ENCODE peak calls at places on chromosomes 13 and 19, in seven cellular contexts. B is mucosa of gallbladder; U is cardiac muscle cell; V is CD8-positive, alpha-beta memory T cell; K is heart left ventricle; P is AG08396; O is T-helper 22 cell. C is an unnamed sample.
A peak's percentile ranks its signal among the peaks of the same experiment; 100 is the strongest.

GRCh38 chr19:4521170-4521887 is 3.0 kb upstream of the PLIN4 start:
- DNase-seq in B (no peak), P (no peak), V (no peak), K (no peak), O (no peak), U (peak; percentile 35), C (no peak)

GRCh38 chr19:46928951-46929350 is 68.2 kb downstream of the ARHGAP35 start:
- DNase-seq in V (no peak), P (no peak), B (no peak), K (no peak), O (no peak), U (no peak), C (no peak)

GRCh38 chr13:110576736-110577476 is 15.4 kb upstream of the RAB20 start:
- DNase-seq in U (no peak), P (no peak), O (no peak), B (no peak), V (no peak), K (no peak), C (no peak)

GRCh38 chr13:57874530-57874929 is 243.0 kb downstream of the PCDH17 start:
- DNase-seq in O (no peak), V (no peak), U (no peak), B (no peak), K (peak; percentile 20), P (no peak), C (no peak)

GRCh38 chr19:44258835-44259413 is 762 bp upstream of the ZNF233 start:
- DNase-seq in O (no peak), K (no peak), P (no peak), V (no peak), B (no peak), U (no peak), C (no peak)

GRCh38 chr19:40802300-40803169 is 3.5 kb downstream of the EGLN2 start:
- DNase-seq in B (peak; percentile 64), U (peak; percentile 42), O (no peak), V (no peak), P (no peak), K (peak; percentile 82), C (peak; percentile 76)

GRCh38 chr19:19034204-19034624 is 811 bp downstream of the ARMC6 start:
- DNase-seq in B (no peak), O (peak; percentile 63), U (peak; percentile 71), K (no peak), V (peak; percentile 59), P (peak; percentile 79), C (peak; percentile 76)

GRCh38 chr13:113916330-113916815 is 52.5 kb upstream of the GAS6 start:
- DNase-seq in U (peak; percentile 38), P (no peak), O (no peak), K (no peak), V (no peak), B (no peak), C (no peak)

GRCh38 chr19:1744822-1745563 is 8.3 kb upstream of the ONECUT3 start:
- DNase-seq in P (no peak), K (no peak), U (no peak), V (no peak), B (no peak), O (no peak), C (no peak)

GRCh38 chr19:5452594-5453565 is 2.3 kb upstream of the ZNRF4 start:
- DNase-seq in K (no peak), U (peak; percentile 14), O (no peak), V (no peak), B (no peak), P (peak; percentile 56), C (no peak)

GRCh38 chr19:3683866-3684816 is 16.1 kb downstream of the PIP5K1C start:
- DNase-seq in V (no peak), B (no peak), K (no peak), U (peak; percentile 61), P (no peak), O (no peak), C (no peak)

GRCh38 chr13:110280996-110281688 is 25.8 kb downstream of the COL4A1 start:
- DNase-seq in P (no peak), K (peak; percentile 31), V (no peak), U (no peak), B (no peak), O (no peak), C (no peak)

GRCh38 chr13:111013196-111013595 is 98.3 kb upstream of the ANKRD10 start:
- DNase-seq in P (no peak), O (no peak), B (no peak), V (no peak), K (no peak), U (no peak), C (no peak)

GRCh38 chr13:47188802-47189201 is 291.9 kb upstream of the HTR2A start:
- DNase-seq in P (peak; percentile 15), K (no peak), B (no peak), U (peak; percentile 57), O (no peak), V (no peak), C (no peak)

GRCh38 chr13:27132538-27132937 is 39.1 kb downstream of the USP12 start:
- DNase-seq in K (no peak), P (no peak), O (no peak), U (no peak), B (no peak), V (no peak), C (no peak)

GRCh38 chr13:104466016-104466415 is 1399.8 kb upstream of the SLC10A2 start:
- DNase-seq in U (no peak), P (no peak), B (no peak), K (no peak), O (no peak), V (no peak), C (no peak)

GRCh38 chr19:29806098-29806866 is 5.5 kb upstream of the CCNE1 start:
- DNase-seq in B (no peak), U (peak; percentile 82), V (no peak), P (peak; percentile 54), O (no peak), K (peak; percentile 67), C (no peak)

GRCh38 chr13:101785858-101786257 is 333.4 kb downstream of the ITGBL1 start:
- DNase-seq in K (peak; percentile 21), O (no peak), V (no peak), U (no peak), P (peak; percentile 5), B (peak; percentile 24), C (no peak)

GRCh38 chr19:13153627-13154240 is 3.5 kb downstream of the IER2 start:
- DNase-seq in K (no peak), V (no peak), B (no peak), U (peak; percentile 62), O (no peak), P (no peak), C (peak; percentile 44)

GRCh38 chr19:29690842-29691241 is 24.2 kb downstream of the C19orf12 start:
- DNase-seq in V (peak; percentile 62), B (no peak), P (no peak), O (no peak), U (peak; percentile 54), K (no peak), C (no peak)

GRCh38 chr19:8224394-8225145 is 15.4 kb downstream of the CERS4 start:
- DNase-seq in K (peak; percentile 24), B (no peak), V (no peak), U (peak; percentile 30), O (no peak), P (no peak), C (peak; percentile 47)

GRCh38 chr13:48571121-48571901 is 38.4 kb upstream of the RCBTB2 start:
- DNase-seq in P (peak; percentile 72), U (peak; percentile 83), K (no peak), V (no peak), O (no peak), B (peak; percentile 40), C (no peak)

GRCh38 chr19:16739546-16739945 is 19.9 kb downstream of the NWD1 start:
- DNase-seq in O (no peak), K (no peak), B (no peak), P (no peak), V (no peak), U (peak; percentile 2), C (no peak)

GRCh38 chr13:44159633-44160279 is 213.9 kb upstream of the SERP2 start:
- DNase-seq in U (no peak), B (no peak), P (no peak), V (no peak), O (no peak), K (no peak), C (no peak)

GRCh38 chr13:48994731-48995130 is 19.0 kb downstream of the FNDC3A start:
- DNase-seq in V (no peak), B (no peak), P (no peak), K (no peak), O (no peak), U (peak; percentile 60), C (no peak)

GRCh38 chr13:41467546-41467945 is 10.2 kb downstream of the RGCC start:
- DNase-seq in P (no peak), B (no peak), V (no peak), K (no peak), O (no peak), U (no peak), C (no peak)

GRCh38 chr19:51572908-51573307 is 1.8 kb downstream of the ZNF175 start:
- DNase-seq in O (no peak), B (no peak), V (no peak), K (no peak), U (peak; percentile 32), P (peak; percentile 58), C (no peak)

GRCh38 chr19:4877753-4878490 is 10.5 kb upstream of the PLIN3 start:
- DNase-seq in K (peak; percentile 42), V (no peak), O (no peak), B (no peak), P (peak; percentile 26), U (no peak), C (no peak)

GRCh38 chr13:45989607-45990006 is 62.9 kb downstream of the ZC3H13 start:
- DNase-seq in K (no peak), B (no peak), V (no peak), U (peak; percentile 73), P (peak; percentile 9), O (no peak), C (no peak)

GRCh38 chr19:39941615-39942507 is 7.4 kb upstream of the FCGBP start:
- DNase-seq in U (peak; percentile 64), K (no peak), P (no peak), O (peak; percentile 61), V (peak; percentile 84), B (no peak), C (peak; percentile 85)

GRCh38 chr19:46958542-46958941 is 61.1 kb upstream of the NPAS1 start:
- DNase-seq in U (peak; percentile 70), P (no peak), B (no peak), O (no peak), K (no peak), V (no peak), C (no peak)

GRCh38 chr19:49881672-49882394 is 4.3 kb downstream of the TBC1D17 start:
- DNase-seq in B (no peak), K (no peak), P (no peak), O (no peak), U (no peak), V (no peak), C (no peak)

GRCh38 chr19:12985049-12985776 is 10.1 kb upstream of the NFIX start:
- DNase-seq in O (no peak), V (peak; percentile 65), K (peak; percentile 68), P (no peak), U (no peak), B (peak; percentile 77), C (peak; percentile 90)

C was measured in Peyer's patch.